ENCODE peak calls at places on chromosomes 16 and 17, in nine cellular contexts. O is neural progenitor cell, F is uterus, G is stomach, V is tibial nerve, U is OCI-LY7, B is esophagus squamous epithelium, W is small intestine, R is upper lobe of right lung. E is an unnamed sample. For H3K9me3, the result is how much of the 10 kb centered on the place peaks cover.

GRCh38 chr16:70634861-70635260 is 11.5 kb upstream of the IL34 start:
- DNase-seq in F (no peak), R (no peak), W (no peak), G (no peak), V (no peak), U (no peak), B (no peak), O (no peak), E (no peak)

GRCh38 chr16:13429411-13429810 is 490.5 kb upstream of the ERCC4 start:
- DNase-seq in U (no peak), W (no peak), B (no peak), F (no peak), O (no peak), R (no peak), G (no peak), V (no peak), E (no peak)

GRCh38 chr17:81045590-81046095 is 10.7 kb downstream of the BAIAP2 start:
- DNase-seq in U (no peak), O (no peak), R (no peak), B (no peak), G (no peak), W (no peak), V (no peak), F (no peak), E (no peak)

GRCh38 chr17:74430706-74431567 is 951 bp upstream of the GPRC5C start:
- DNase-seq in B (no peak), O (peak), G (peak), V (peak), U (no peak), R (peak), F (peak), W (peak), E (no peak)

GRCh38 chr17:72984145-72984924 is 108.2 kb downstream of the SLC39A11 start:
- DNase-seq in R (no peak), W (no peak), F (no peak), B (no peak), U (no peak), V (no peak), O (no peak), G (no peak), E (no peak)

GRCh38 chr16:22075776-22076175 is 16.6 kb upstream of the VWA3A start:
- DNase-seq in G (no peak), B (no peak), U (no peak), V (no peak), F (no peak), R (no peak), O (no peak), W (no peak), E (no peak)

GRCh38 chr17:75565066-75565465 is 22.5 kb upstream of the MYO15B start:
- DNase-seq in U (no peak), F (no peak), V (no peak), O (no peak), R (no peak), W (no peak), B (no peak), G (no peak), E (no peak)

GRCh38 chr17:19399750-19400450 is 11.1 kb upstream of the RNF112 start:
- DNase-seq in F (no peak), B (no peak), W (no peak), R (no peak), O (no peak), G (no peak), U (no peak), V (no peak), E (no peak)

GRCh38 chr17:48100591-48101011 is 677 bp downstream of the CBX1 start:
- DNase-seq in F (peak), O (peak), W (peak), R (peak), U (no peak), V (no peak), G (peak), B (no peak), E (no peak)

GRCh38 chr17:61469949-61470348 is 17.7 kb downstream of the TBX4 start:
- DNase-seq in V (no peak), B (no peak), G (no peak), U (no peak), F (no peak), W (no peak), R (no peak), O (no peak), E (no peak)

GRCh38 chr16:10182186-10182683 is at the start of gene GRIN2A:
- DNase-seq in W (no peak), U (no peak), R (no peak), G (no peak), F (no peak), O (peak), B (no peak), V (no peak), E (no peak)

GRCh38 chr17:50947844-50948514 is 81.8 kb upstream of the TOB1 start:
- DNase-seq in G (peak), O (no peak), F (peak), R (peak), B (no peak), U (no peak), V (peak), W (peak), E (no peak)

GRCh38 chr16:29915590-29916247 is 10.3 kb downstream of the KCTD13 start:
- DNase-seq in W (no peak), B (no peak), U (no peak), G (no peak), V (no peak), R (no peak), O (no peak), F (no peak), E (no peak)

GRCh38 chr17:72182256-72182890 is 61.6 kb downstream of the SOX9 start:
- DNase-seq in F (no peak), R (no peak), V (no peak), G (peak), U (no peak), O (no peak), W (no peak), B (no peak), E (no peak)

GRCh38 chr17:6402258-6402657 is 32.7 kb downstream of the AIPL1 start:
- DNase-seq in O (no peak), B (no peak), U (no peak), V (no peak), R (no peak), G (no peak), W (no peak), F (no peak), E (no peak)

GRCh38 chr17:79843917-79844815 is 4.9 kb upstream of the CBX4 start:
- DNase-seq in F (no peak), W (peak), V (no peak), U (no peak), R (peak), B (no peak), O (peak), G (peak), E (no peak)

GRCh38 chr16:19094542-19095365 is 19.0 kb upstream of the ITPRIPL2 start:
- DNase-seq in R (no peak), W (peak), B (no peak), G (peak), V (no peak), U (peak), O (no peak), F (no peak), E (no peak)

GRCh38 chr17:78179372-78179771 is 7.5 kb downstream of the TK1 start:
- DNase-seq in U (no peak), O (no peak), R (peak), G (peak), F (peak), B (no peak), V (no peak), W (no peak), E (no peak)

GRCh38 chr17:34899892-34900291 is 61.4 kb downstream of the CCT6B start:
- DNase-seq in F (no peak), U (no peak), W (no peak), O (no peak), V (no peak), G (no peak), B (no peak), R (no peak), E (no peak)

GRCh38 chr17:28684963-28685362 is 23.0 kb downstream of the SUPT6H start:
- DNase-seq in O (no peak), F (peak), V (no peak), B (no peak), G (no peak), U (no peak), W (peak), R (no peak), E (no peak)

GRCh38 chr16:84825896-84826557 is 6.2 kb downstream of the CRISPLD2 start:
- DNase-seq in W (no peak), B (no peak), G (no peak), V (no peak), R (no peak), U (no peak), F (no peak), O (no peak), E (no peak)

GRCh38 chr17:16617481-16618060 is 36.1 kb downstream of the ZNF624 start:
- DNase-seq in V (no peak), R (no peak), O (no peak), F (no peak), G (no peak), W (no peak), U (no peak), B (no peak), E (no peak)

GRCh38 chr17:16623282-16623681 is 30.4 kb downstream of the ZNF624 start:
- DNase-seq in F (no peak), G (no peak), V (no peak), B (no peak), W (no peak), O (no peak), U (peak), R (no peak), E (no peak)

GRCh38 chr17:16622540-16623277 is 30.9 kb downstream of the ZNF624 start:
- DNase-seq in G (no peak), F (no peak), B (no peak), U (no peak), O (no peak), W (no peak), V (no peak), R (no peak), E (no peak)
- H3K9me3 ChIP-seq in G (under half), F (under half), B (half or more), U (half or more), O (under half), W (under half), V (half or more), R (half or more), E (under half)

GRCh38 chr16:3220839-3221238 is 14.1 kb downstream of the ZNF200 start:
- DNase-seq in R (no peak), G (no peak), B (no peak), U (no peak), F (no peak), O (no peak), W (no peak), V (no peak), E (no peak)
- H3K9me3 ChIP-seq in R (half or more), G (under half), B (half or more), U (under half), F (under half), O (under half), W (under half), V (under half), E (under half)

DNA sequence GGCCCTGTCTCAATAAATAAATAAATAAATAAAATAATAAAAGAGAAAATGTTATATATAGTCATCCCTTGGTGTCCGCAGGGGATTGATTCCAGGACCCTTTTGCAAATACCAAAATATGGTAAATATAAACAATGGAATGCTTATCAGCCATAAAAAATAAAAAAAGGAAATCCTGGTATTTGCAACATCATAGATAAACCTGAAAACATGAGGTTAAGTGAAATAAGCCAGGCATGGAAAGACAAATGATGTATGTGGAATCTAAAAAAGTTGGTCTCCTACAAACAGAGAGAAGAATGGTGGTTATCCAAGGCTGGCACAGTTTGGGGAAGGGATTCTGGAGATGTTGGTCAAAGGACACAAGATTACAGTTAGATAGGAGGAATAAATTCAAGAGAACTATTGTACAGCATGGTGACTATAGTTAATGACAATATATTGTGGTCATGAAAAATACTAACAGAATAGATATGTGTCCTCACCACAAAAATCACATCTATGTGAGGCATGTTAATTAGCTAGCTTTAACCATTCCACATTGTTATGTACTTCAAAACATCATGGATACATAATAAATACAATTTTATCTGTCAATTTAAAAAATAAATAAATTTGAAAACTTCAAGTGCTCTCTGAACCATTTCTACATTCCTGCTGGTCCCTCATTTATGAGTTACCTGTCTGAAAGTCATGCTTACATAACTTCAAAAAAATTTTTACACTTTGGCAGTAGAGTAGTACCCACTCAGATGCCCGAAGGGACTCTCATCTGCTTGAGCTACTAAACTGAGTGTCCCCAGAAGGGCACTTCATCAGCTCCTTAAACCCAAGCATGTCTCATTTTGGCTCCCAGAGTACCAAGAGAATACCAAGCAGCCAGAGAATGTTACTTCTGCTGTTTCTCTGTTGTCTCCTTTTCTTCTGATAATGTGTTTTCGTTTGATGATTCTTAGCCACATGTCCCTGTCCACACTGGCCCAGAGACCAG is 26.6 kb downstream of the N4BP1 start:
- DNase-seq in W (no peak), R (no peak), U (no peak), F (no peak), G (no peak), O (no peak), B (no peak), V (no peak), E (no peak)
- H3K9me3 ChIP-seq in W (under half), R (under half), U (under half), F (under half), G (under half), O (under half), B (under half), V (under half), E (under half)

DNA sequence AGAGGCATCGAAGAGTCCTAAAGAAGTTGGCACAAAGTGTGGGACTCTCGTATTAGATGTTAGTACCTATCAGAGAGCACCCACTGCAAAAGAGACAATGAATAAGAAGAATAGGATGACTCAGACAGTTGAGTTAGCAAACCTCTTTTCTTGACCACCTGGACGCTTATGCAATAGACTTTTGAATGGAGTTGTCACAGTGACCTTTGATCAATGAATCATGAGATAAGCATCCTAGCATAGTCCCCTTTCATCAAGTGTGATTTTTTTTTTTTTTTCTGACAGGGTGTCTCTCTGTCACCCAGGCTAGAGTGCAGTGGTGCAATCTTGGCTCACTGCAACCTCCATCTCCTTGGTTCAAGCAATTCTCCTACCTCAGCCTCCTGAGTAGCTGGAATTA is 1417.9 kb upstream of the GOT2 start:
- DNase-seq in F (no peak), G (no peak), U (no peak), R (no peak), O (no peak), V (no peak), W (no peak), B (no peak), E (no peak)
- H3K9me3 ChIP-seq in F (under half), G (under half), U (under half), R (under half), O (under half), V (under half), W (under half), B (under half), E (under half)

DNA sequence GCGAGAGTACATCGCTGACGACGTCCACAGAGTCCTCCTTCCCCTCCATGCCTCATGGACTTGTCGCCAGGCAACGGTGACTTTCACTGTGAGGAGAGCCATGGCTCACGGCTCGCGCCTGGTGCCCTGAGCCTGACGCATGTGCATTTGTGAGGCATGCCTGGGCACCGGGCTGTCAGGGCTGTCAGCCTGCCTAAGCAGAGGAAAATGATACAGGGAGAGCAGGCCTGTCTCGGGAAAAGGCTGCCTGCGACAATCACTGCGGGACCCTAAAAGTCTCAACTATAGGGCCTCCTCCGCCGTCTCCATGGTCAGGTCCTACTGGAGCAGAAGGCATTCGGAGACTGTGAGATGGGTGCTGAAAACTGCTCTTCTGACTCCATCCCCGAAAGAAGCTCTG is 135.5 kb upstream of the WSB1 start:
- DNase-seq in W (no peak), U (no peak), R (no peak), B (no peak), G (no peak), F (no peak), O (no peak), V (no peak), E (no peak)
- H3K9me3 ChIP-seq in W (under half), U (under half), R (under half), B (under half), G (under half), F (under half), O (under half), V (under half), E (under half)

DNA sequence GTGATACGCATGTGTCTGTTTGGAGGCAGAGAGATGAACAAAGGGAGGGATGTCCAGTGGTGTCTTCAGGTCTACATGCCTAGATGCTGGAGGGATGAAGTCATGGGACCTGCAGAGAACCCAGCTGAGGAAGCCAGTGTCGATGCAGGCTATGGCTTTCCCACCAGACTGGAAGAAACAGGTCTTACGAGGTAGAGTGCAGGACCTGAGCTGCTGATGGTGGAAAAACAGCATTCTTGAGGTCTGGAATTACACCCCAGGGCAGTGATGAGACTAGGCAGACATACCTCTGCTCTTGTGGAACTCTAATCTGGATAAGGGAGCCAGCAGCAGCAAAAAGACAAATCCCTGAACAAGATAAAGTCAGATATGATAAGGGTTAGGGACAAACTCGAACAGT is 37.4 kb downstream of the ARSG start:
- DNase-seq in F (no peak), W (no peak), R (no peak), U (no peak), B (no peak), G (no peak), O (no peak), V (no peak), E (no peak)
- H3K9me3 ChIP-seq in F (under half), W (under half), R (under half), U (under half), B (under half), G (under half), O (under half), V (under half), E (under half)

DNA sequence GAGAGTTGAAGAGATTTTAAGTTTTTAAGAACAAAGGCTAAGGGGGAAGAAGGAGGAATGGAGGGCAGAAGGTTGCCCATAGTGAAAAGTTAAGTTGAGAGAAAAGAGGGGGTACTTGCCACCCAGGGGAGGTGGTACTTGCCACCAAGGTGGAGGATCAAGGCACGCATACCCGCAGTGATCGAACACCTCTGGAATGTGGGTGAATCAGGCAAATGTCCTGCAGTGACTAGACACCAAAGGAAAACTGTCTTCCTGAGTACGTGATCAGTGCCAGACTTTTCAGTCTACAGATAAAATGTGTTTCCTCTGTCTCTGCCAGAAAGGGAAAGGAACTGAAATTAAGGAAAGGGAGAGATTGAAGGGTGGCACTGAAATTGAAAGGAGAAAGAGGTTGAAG is 2285.3 kb downstream of the TP53TG3F start:
- DNase-seq in V (no peak), B (no peak), G (no peak), R (no peak), W (no peak), U (no peak), O (no peak), F (no peak), E (no peak)
- H3K9me3 ChIP-seq in V (under half), B (under half), G (under half), R (under half), W (under half), U (under half), O (under half), F (under half), E (under half)

DNA sequence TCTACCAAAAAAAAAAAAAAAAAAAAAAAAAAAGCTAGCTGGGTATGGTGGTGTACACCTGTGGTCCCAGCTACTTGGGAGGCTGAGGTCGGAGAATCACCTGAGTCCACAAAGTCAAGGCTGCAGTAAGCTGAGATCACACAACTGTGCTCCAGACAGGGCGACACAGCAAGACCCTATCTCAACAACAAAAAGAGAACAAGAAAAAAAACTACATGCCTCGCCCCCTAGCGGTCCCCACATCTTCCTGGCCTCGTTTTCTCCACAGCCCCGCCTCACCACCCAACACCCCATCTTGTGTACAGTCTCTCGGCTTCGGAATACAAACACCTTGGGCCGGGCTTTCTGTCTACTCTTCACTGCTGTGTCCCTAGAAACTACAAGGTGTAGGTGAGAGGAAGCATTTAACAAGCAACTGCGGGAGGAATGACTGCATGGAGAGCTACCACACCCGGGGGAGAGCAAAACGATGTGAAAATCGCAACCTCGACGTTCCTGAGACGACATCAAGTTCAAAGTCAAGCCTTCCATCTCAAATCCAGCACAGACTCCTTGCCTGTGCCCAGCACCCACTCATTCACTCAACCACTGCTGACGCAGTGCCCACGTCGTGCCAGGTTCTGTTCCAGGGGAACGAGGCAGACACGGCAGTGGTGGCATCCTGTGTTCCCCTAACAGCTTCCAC is 9.0 kb downstream of the NTAN1 start:
- DNase-seq in O (no peak), B (no peak), U (no peak), W (no peak), V (no peak), R (peak), F (no peak), G (no peak), E (no peak)
- H3K9me3 ChIP-seq in O (under half), B (under half), U (under half), W (under half), V (under half), R (under half), F (under half), G (under half), E (under half)

DNA sequence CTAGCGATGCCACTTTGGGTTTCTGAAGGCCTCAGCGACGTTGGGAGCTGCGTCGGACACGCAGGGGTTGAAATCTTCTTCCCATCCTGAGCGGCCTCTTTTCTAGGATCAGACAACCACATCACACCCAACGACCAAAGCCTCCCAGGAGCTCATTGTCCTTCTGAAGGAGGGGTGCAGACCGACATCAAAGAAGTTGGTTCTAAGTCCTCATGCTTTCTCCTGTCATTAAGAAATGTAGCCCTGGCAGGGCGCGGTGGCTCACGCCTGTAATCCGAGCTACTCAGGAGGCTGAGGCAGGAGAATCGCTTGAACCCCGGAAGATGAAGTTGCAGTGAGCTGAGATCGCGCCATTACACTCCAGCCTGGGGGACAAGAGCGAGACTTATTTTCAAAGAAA is 1681.9 kb downstream of the TP53TG3F start:
- DNase-seq in U (no peak), G (no peak), F (no peak), V (no peak), W (no peak), R (peak), B (no peak), O (no peak), E (no peak)
- H3K9me3 ChIP-seq in U (under half), G (under half), F (under half), V (under half), W (under half), R (under half), B (under half), O (under half), E (under half)

E was measured in T-helper 17 cell.